ENCODE peak calls at places on chromosomes 6 and 20, in five cellular contexts. G is heart left ventricle, K is stomach, E is uterus, U is transverse colon. P is an unnamed sample.

GRCh38 chr6:130033999-130034814 is 15.8 kb downstream of the L3MBTL3 start:
- DNase-seq in G (no peak), K (no peak), E (peak; percentile 63), U (no peak), P (peak; percentile 25)

GRCh38 chr20:56380375-56380774 is 11.6 kb downstream of the AURKA start:
- DNase-seq in G (no peak), K (no peak), E (no peak), U (no peak), P (no peak)

GRCh38 chr6:44388135-44388487 is 605 bp downstream of the CDC5L start:
- DNase-seq in G (no peak), K (no peak), E (no peak), U (peak; percentile 13), P (no peak)

GRCh38 chr6:110541701-110542309 is 65.4 kb upstream of the SLC22A16 start:
- DNase-seq in G (peak; percentile 37), K (no peak), E (no peak), U (no peak), P (no peak)

GRCh38 chr6:157813191-157813590 is 9.9 kb upstream of the SNX9 start:
- DNase-seq in G (peak; percentile 55), K (no peak), E (peak; percentile 54), U (no peak), P (peak; percentile 81)

GRCh38 chr6:81613606-81614005 is 138.9 kb downstream of the TENT5A start:
- DNase-seq in G (no peak), K (no peak), E (no peak), U (no peak), P (no peak)

GRCh38 chr6:14037402-14038277 is 79.9 kb upstream of the CD83 start:
- DNase-seq in G (no peak), K (no peak), E (no peak), U (no peak), P (no peak)

GRCh38 chr20:48463096-48463710 is 364.6 kb downstream of the PREX1 start:
- DNase-seq in G (no peak), K (no peak), E (no peak), U (no peak), P (no peak)

GRCh38 chr20:59571591-59572314 is 32.6 kb upstream of the PHACTR3 start:
- DNase-seq in G (peak; percentile 77), K (peak; percentile 55), E (peak; percentile 32), U (peak; percentile 59), P (peak; percentile 79)

GRCh38 chr6:128519132-128519930 is 1.1 kb downstream of the PTPRK start:
- DNase-seq in G (peak; percentile 50), K (peak; percentile 58), E (peak; percentile 54), U (peak; percentile 50), P (peak; percentile 43)

GRCh38 chr6:30463651-30464618 is 25.4 kb upstream of the HLA-E start:
- DNase-seq in G (no peak), K (peak; percentile 57), E (no peak), U (peak; percentile 61), P (no peak)

GRCh38 chr6:80132942-80133517 is 26.6 kb downstream of the BCKDHB start:
- DNase-seq in G (peak; percentile 64), K (peak; percentile 60), E (peak; percentile 46), U (peak; percentile 80), P (peak; percentile 85)

GRCh38 chr6:127342296-127342945 is 988 bp downstream of the ECHDC1 start:
- DNase-seq in G (no peak), K (no peak), E (no peak), U (peak; percentile 38), P (no peak)

GRCh38 chr6:114033606-114034005 is 62.7 kb upstream of the HDAC2 start:
- DNase-seq in G (no peak), K (no peak), E (no peak), U (no peak), P (no peak)

GRCh38 chr6:41568202-41568584 is 22.0 kb downstream of the FOXP4 start:
- DNase-seq in G (no peak), K (no peak), E (no peak), U (no peak), P (no peak)
- TF ChIP-seq POLR2A in G (no peak), K (no peak), E (no peak), U (no peak), P (no peak)

DNA sequence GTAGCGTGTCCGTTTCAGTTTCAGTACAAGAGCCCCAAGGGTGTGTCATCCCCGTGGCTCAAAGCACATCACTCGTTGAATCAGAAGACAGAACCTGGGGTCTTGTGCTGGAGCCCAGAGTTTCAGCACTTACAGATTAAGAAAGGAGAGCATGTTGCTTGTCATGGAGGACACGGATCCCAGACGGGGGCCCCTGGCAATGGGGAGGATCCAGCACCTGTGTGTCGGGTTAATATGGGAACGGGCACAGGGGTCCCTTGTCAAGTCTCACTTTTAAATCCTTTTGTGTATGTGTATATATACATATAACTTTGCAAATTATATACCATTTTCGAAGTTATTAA is 23.4 kb downstream of the THBS2 start:
- DNase-seq in G (peak; percentile 15), K (peak; percentile 17), E (peak; percentile 13), U (no peak), P (no peak)
- H3K36me3 ChIP-seq in G (no peaks in the 10 kb centered on the region), K (no peaks in the 10 kb centered on the region), E (no peaks in the 10 kb centered on the region), U (no peaks in the 10 kb centered on the region), P (no peaks in the 10 kb centered on the region)

DNA sequence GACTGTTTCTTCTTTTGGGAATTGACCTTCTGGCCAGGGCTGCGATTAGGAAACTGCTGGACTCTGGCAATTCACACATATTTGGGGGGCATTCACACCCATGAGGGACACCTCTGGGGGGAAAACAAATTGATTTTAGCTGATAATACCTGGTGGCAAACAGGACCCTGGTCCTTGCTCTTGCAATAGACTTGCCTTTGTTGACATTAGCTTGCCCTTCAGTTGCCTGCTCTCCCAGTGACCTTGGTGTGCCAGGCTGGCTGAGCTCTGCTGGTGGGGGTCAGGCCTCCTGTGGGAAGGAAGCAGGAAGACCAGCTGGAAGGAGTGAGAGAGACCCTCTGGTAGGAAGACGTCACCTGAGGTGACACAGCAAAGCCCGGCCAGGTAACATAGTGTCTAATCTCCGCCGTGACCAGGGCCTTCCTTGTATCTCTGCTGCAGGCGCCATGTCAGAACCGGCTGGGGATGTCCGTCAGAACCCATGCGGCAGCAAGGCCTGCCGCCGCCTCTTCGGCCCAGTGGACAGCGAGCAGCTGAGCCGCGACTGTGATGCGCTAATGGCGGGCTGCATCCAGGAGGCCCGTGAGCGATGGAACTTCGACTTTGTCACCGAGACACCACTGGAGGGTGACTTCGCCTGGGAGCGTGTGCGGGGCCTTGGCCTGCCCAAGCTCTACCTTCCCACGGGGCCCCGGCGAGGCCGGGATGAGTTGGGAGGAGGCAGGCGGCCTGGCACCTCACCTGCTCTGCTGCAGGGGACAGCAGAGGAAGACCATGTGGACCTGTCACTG is 5.3 kb downstream of the CDKN1A start:
- DNase-seq in G (no peak), K (no peak), E (no peak), U (no peak), P (no peak)
- TF ChIP-seq POLR2A in G (no peak), K (no peak), E (no peak), U (no peak), P (no peak)

DNA sequence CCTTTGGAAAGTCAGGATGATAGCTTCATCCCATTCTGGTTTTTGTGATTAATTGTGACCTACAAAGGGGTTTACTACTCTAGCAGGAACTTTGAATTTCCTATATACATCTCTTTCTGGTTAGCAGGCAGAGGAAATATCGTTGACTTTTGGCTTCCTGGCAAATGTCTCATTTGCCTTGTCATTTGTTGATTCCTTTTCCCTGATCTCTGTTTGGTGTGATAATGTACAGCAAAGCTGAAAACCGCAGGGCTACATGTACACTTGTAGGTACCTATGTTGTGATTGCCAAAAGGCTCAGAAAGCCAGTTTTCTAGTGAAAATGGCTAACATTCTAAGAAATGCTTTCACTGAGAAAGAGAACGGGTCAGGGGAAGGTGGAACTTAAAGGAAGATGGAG is 44.3 kb downstream of the TOP1 start:
- DNase-seq in G (no peak), K (no peak), E (no peak), U (no peak), P (no peak)
- H3K36me3 ChIP-seq in G (no peaks in the 10 kb centered on the region), K (no peaks in the 10 kb centered on the region), E (no peaks in the 10 kb centered on the region), U (no peaks in the 10 kb centered on the region), P (no peaks in the 10 kb centered on the region)

DNA sequence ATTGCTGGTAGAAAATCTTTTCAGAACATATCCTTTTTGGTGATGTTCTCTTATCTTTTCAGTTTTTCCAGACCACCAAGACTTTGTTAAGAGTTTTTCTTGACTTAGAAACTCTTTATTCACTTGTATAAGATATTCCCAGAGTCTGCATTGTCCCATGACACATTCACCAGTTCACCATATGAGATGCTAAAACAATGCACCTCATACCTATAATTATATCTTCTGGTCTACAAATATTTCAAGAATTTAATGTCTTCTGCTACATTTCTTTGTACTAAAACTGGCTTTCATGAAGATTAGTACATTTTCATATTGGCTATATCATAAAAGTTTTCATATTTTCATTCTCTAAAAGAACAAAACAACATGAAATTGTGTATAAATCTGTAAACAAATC is 111.3 kb downstream of the ADGRG6 start:
- DNase-seq in G (no peak), K (no peak), E (no peak), U (no peak), P (no peak)
- TF ChIP-seq POLR2A in G (no peak), K (no peak), E (no peak), U (no peak), P (no peak)

P was measured in testis.